ENCODE peak calls at places on chromosomes 6 and 20, in seven cellular contexts. L is stomach, I is ovary, Q is transverse colon, T is body of pancreas, Y is endothelial cell of umbilical vein, O is breast epithelium. M is an unnamed sample.

GRCh38 chr6:166670013-166670412 is 43.0 kb upstream of the RPS6KA2 start:
- DNase-seq in L (no peak), I (no peak), Q (no peak), T (no peak), Y (no peak), O (no peak), M (no peak)

GRCh38 chr6:25042599-25042936 is 106.8 kb upstream of the RIPOR2 start:
- DNase-seq in L (no peak), I (no peak), Q (no peak), T (no peak), Y (no peak), O (no peak), M (no peak)

GRCh38 chr20:52991783-52992182 is 19.6 kb downstream of the TSHZ2 start:
- DNase-seq in L (no peak), I (no peak), Q (no peak), T (no peak), Y (no peak), O (no peak), M (no peak)

GRCh38 chr20:35145141-35145564 is 2.0 kb downstream of the EDEM2 start:
- DNase-seq in L (no peak), I (no peak), Q (no peak), T (peak; percentile 22), Y (peak; percentile 86), O (no peak), M (peak; percentile 10)

GRCh38 chr6:32954983-32955802 is 2.3 kb upstream of the HLA-DMA start:
- DNase-seq in L (peak; percentile 38), I (no peak), Q (peak; percentile 42), T (peak; percentile 79), Y (no peak), O (no peak), M (no peak)

GRCh38 chr6:155832596-155832995 is 377.0 kb upstream of the NOX3 start:
- DNase-seq in L (no peak), I (no peak), Q (no peak), T (no peak), Y (peak; percentile 87), O (no peak), M (no peak)

GRCh38 chr6:61909541-61909940 is 376.5 kb downstream of the KHDRBS2 start:
- DNase-seq in L (no peak), I (no peak), Q (no peak), T (no peak), Y (no peak), O (no peak), M (no peak)

GRCh38 chr6:78347191-78347916 is 520.0 kb upstream of the IRAK1BP1 start:
- DNase-seq in L (no peak), I (no peak), Q (no peak), T (peak; percentile 21), Y (peak; percentile 18), O (no peak), M (no peak)

GRCh38 chr6:40819182-40819834 is 219.7 kb downstream of the UNC5CL start:
- DNase-seq in L (no peak), I (no peak), Q (no peak), T (no peak), Y (no peak), O (no peak), M (no peak)

GRCh38 chr6:28868873-28869272 is 54.9 kb downstream of the TRIM27 start:
- DNase-seq in L (no peak), I (no peak), Q (no peak), T (no peak), Y (no peak), O (no peak), M (no peak)

GRCh38 chr6:153401751-153402150 is 270.7 kb upstream of the RGS17 start:
- DNase-seq in L (no peak), I (no peak), Q (no peak), T (no peak), Y (no peak), O (no peak), M (no peak)

GRCh38 chr20:51385941-51386530 is 156.5 kb downstream of the NFATC2 start:
- DNase-seq in L (no peak), I (no peak), Q (peak; percentile 28), T (no peak), Y (peak; percentile 67), O (no peak), M (no peak)

GRCh38 chr6:11653028-11653583 is 115.6 kb downstream of the TMEM170B start:
- DNase-seq in L (no peak), I (peak; percentile 49), Q (no peak), T (peak; percentile 31), Y (peak; percentile 97), O (no peak), M (no peak)

GRCh38 chr6:128112494-128112893 is 211.6 kb upstream of the THEMIS start:
- DNase-seq in L (no peak), I (no peak), Q (no peak), T (no peak), Y (peak; percentile 62), O (no peak), M (no peak)

GRCh38 chr6:32832535-32832934 is 6.0 kb downstream of the TAP2 start:
- DNase-seq in L (no peak), I (no peak), Q (no peak), T (no peak), Y (no peak), O (no peak), M (no peak)

GRCh38 chr6:122154912-122155516 is 244.4 kb upstream of the HSF2 start:
- DNase-seq in L (no peak), I (no peak), Q (no peak), T (peak; percentile 8), Y (no peak), O (no peak), M (no peak)

GRCh38 chr6:75199856-75200255 is 6.0 kb downstream of the COL12A1 start:
- DNase-seq in L (no peak), I (no peak), Q (no peak), T (no peak), Y (no peak), O (no peak), M (no peak)

GRCh38 chr20:62428396-62429160 is 1.2 kb upstream of the RBBP8NL start:
- DNase-seq in L (no peak), I (no peak), Q (no peak), T (no peak), Y (no peak), O (no peak), M (no peak)

GRCh38 chr6:20800653-20801052 is 266.4 kb downstream of the CDKAL1 start:
- DNase-seq in L (no peak), I (no peak), Q (no peak), T (no peak), Y (no peak), O (no peak), M (no peak)

GRCh38 chr6:20801595-20801994 is 267.3 kb downstream of the CDKAL1 start:
- DNase-seq in L (no peak), I (no peak), Q (no peak), T (no peak), Y (no peak), O (no peak), M (no peak)

GRCh38 chr6:20802596-20802995 is 268.3 kb downstream of the CDKAL1 start:
- DNase-seq in L (no peak), I (no peak), Q (no peak), T (no peak), Y (no peak), O (peak; percentile 36), M (no peak)

GRCh38 chr6:20797597-20797996 is 263.3 kb downstream of the CDKAL1 start:
- DNase-seq in L (no peak), I (no peak), Q (no peak), T (no peak), Y (no peak), O (no peak), M (no peak)

GRCh38 chr6:20800229-20800628 is 266.0 kb downstream of the CDKAL1 start:
- DNase-seq in L (no peak), I (no peak), Q (no peak), T (no peak), Y (no peak), O (no peak), M (no peak)
- H3K27ac ChIP-seq in L (no peak overlapping the region), I (no peak overlapping the region), Q (no peak overlapping the region), T (no peak overlapping the region), Y (no peak overlapping the region), O (no peak overlapping the region), M (no peak overlapping the region)

GRCh38 chr6:19668710-19669109 is 168.5 kb upstream of the ID4 start:
- DNase-seq in L (no peak), I (no peak), Q (no peak), T (no peak), Y (no peak), O (no peak), M (no peak)

GRCh38 chr6:19662911-19663310 is 174.3 kb upstream of the ID4 start:
- DNase-seq in L (no peak), I (no peak), Q (no peak), T (no peak), Y (no peak), O (no peak), M (no peak)

GRCh38 chr6:19664878-19665715 is 172.1 kb upstream of the ID4 start:
- DNase-seq in L (no peak), I (no peak), Q (no peak), T (no peak), Y (no peak), O (no peak), M (no peak)

GRCh38 chr6:19664050-19664449 is 173.1 kb upstream of the ID4 start:
- DNase-seq in L (no peak), I (no peak), Q (no peak), T (no peak), Y (no peak), O (no peak), M (no peak)

DNA sequence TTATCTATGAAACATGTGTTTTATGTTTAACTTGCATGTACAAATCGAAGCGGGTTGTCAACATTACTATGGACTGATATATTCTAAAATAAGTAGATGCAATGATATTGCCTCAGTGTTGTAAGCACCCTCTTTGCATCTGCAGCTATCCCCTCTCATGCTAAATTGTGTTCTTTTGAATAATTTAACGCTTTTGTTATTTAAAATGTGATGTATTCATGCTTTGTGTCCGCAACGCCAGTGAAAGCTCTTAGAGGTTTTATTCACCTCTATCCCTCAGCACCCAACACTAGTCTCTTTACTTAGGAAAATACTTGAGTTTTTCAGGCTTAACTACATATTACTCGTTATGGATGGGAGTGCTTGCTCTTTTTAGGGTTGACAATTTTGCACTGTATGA is 173.7 kb upstream of the ID4 start:
- DNase-seq in L (no peak), I (no peak), Q (no peak), T (no peak), Y (no peak), O (no peak), M (no peak)
- H3K4me1 ChIP-seq in L (peaks cover 15% of the 10 kb centered on the region), I (no peaks in the 10 kb centered on the region), Q (no peaks in the 10 kb centered on the region), T (peaks cover 12% of the 10 kb centered on the region), Y (no peaks in the 10 kb centered on the region), O (no peaks in the 10 kb centered on the region), M (no peaks in the 10 kb centered on the region)

DNA sequence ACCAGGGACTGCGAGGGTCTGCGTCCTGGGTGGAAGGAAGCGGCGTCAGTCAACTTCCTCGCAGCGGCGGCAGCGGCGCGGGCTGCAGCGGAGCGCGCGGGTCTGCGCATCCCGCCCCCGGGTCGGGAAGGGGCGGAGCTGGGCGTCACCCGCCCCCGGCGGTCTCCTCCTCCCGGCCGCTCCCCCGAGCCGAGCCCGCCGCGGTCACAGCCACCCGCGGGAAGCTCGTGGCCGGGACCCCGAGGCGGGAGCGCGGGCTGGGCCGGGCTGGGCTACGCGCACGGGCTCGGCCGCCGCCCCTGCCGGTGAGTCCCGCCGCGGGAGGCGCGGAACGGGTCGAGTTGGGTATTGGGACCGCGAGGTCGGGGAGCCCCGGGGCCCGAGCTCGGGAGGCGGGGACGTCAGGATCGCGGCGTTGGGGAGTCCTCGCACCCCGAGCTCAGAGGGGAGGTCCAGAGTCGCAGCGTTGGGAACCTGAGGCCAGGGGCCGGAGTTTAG is at the start of gene PAQR8:
- DNase-seq in L (peak; percentile 74), I (peak; percentile 80), Q (peak; percentile 86), T (peak; percentile 66), Y (peak; percentile 66), O (peak; percentile 27), M (peak; percentile 48)
- TF ChIP-seq POLR2A in L (no peak), I (peak; percentile 80), Q (no peak), T (peak; percentile 34), Y (peak; percentile 42), O (no peak), M (peak; percentile 59)

GRCh38 chr6:15322781-15323536 is 77.1 kb downstream of the JARID2 start:
- DNase-seq in L (peak; percentile 47), I (no peak), Q (peak; percentile 61), T (no peak), Y (no peak), O (no peak), M (no peak)
- H3K27ac ChIP-seq in L (peak overlapping the region; percentile 53), I (no peak overlapping the region), Q (no peak overlapping the region), T (no peak overlapping the region), Y (no peak overlapping the region), O (no peak overlapping the region), M (no peak overlapping the region)

M was measured in prostate gland.